ENCODE peak calls at places on chromosomes 16 and 17, in nine cellular contexts. O is mesenchymal stem cell; A is cardiac septum; V is smooth muscle cell of the brain vasculature; L is PC-9; J is HTR-8/SVneo; Z is spleen; N is activated CD8-positive, alpha-beta T cell treated with anti-CD3 and anti-CD28 coated beads, Interleukin-2, amount 10 ng/mL, durations not matched to agents 7 days and 5 days; Q is stimulated activated CD8-positive, alpha-beta memory T cell treated with anti-CD3 and anti-CD28 coated beads, Interleukin-4, amount 100 ng/mL, for 24 hours. H is an unnamed sample.
A peak's percentile ranks its signal among the peaks of the same experiment; 100 is the strongest.

GRCh38 chr16:71974068-71974818 is 26.0 kb downstream of the PKD1L3 start:
- DNase-seq in J (no peak), A (no peak), Z (no peak), N (no peak), Q (no peak), V (no peak), L (no peak), O (no peak), H (no peak)

GRCh38 chr17:58283674-58284612 is 3.2 kb upstream of the MPO start:
- DNase-seq in A (no peak), J (no peak), O (no peak), Q (no peak), N (no peak), V (no peak), Z (no peak), L (no peak), H (no peak)

GRCh38 chr17:49106366-49107210 is 26.0 kb upstream of the B4GALNT2 start:
- DNase-seq in L (peak; percentile 79), O (peak; percentile 93), N (no peak), J (no peak), Z (no peak), Q (no peak), A (no peak), V (no peak), H (no peak)

GRCh38 chr17:73697872-73698271 is 53.6 kb upstream of the SDK2 start:
- DNase-seq in L (no peak), J (no peak), Q (no peak), O (no peak), N (no peak), A (peak; percentile 38), V (no peak), Z (no peak), H (no peak)

GRCh38 chr17:75632863-75633483 is at the start of gene SMIM5:
- DNase-seq in L (peak; percentile 71), A (peak; percentile 94), O (peak; percentile 95), V (peak; percentile 82), Z (peak; percentile 95), N (peak; percentile 88), J (peak; percentile 96), Q (peak; percentile 75), H (peak; percentile 99)

GRCh38 chr17:9557356-9557755 is 18.3 kb downstream of the STX8 start:
- DNase-seq in V (no peak), L (no peak), N (no peak), O (peak; percentile 71), Z (no peak), J (no peak), A (no peak), Q (no peak), H (no peak)

GRCh38 chr16:4390266-4391260 is 18.9 kb downstream of the VASN start:
- DNase-seq in V (no peak), J (no peak), L (no peak), A (no peak), N (no peak), O (no peak), Z (no peak), Q (no peak), H (no peak)

GRCh38 chr17:76427457-76428231 is 25.3 kb downstream of the UBE2O start:
- DNase-seq in L (no peak), Z (no peak), O (peak; percentile 36), A (no peak), V (no peak), N (no peak), Q (no peak), J (no peak), H (no peak)

GRCh38 chr17:83107656-83108048 is 28.2 kb downstream of the METRNL start:
- DNase-seq in J (no peak), L (no peak), N (no peak), A (no peak), Q (no peak), O (no peak), Z (no peak), V (no peak), H (no peak)

GRCh38 chr17:39205112-39205526 is 5.0 kb downstream of the RPL19 start:
- DNase-seq in L (no peak), O (no peak), Q (no peak), Z (no peak), J (no peak), A (no peak), V (no peak), N (no peak), H (no peak)

GRCh38 chr17:49875690-49876089 is 27.8 kb upstream of the TAC4 start:
- DNase-seq in O (no peak), J (no peak), V (no peak), N (no peak), A (no peak), Z (no peak), L (no peak), Q (no peak), H (no peak)

GRCh38 chr17:33560165-33560564 is 267.1 kb upstream of the ASIC2 start:
- DNase-seq in L (no peak), O (peak; percentile 75), Z (no peak), V (no peak), A (no peak), J (no peak), Q (no peak), N (no peak), H (no peak)